ENCODE peak calls at places on chromosome 11, in nine cellular contexts. Y is germinal center; X is HS-5; K is anterior cingulate cortex; H is head of caudate nucleus; A is natural killer cell treated with Interleukin-12 subunit alpha and Interleukin-12 subunit beta and Interleukin-15 and Interleukin-18, amount 100 ng/mL, for 72 hours; U is RKO; B is heart right ventricle; F is activated CD4-positive, alpha-beta T cell treated with anti-CD3 and anti-CD28 coated beads, Interleukin-2, amount 50 U/mL, for 24 hours. G is an unnamed sample.

GRCh38 chr11:35289821-35290220 is 129.5 kb downstream of the SLC1A2 start:
- DNase-seq in Y (no peak), X (peak), H (no peak), A (no peak), U (no peak), F (no peak), B (no peak), K (no peak), G (no peak)

GRCh38 chr11:47415949-47416472 is 7.6 kb downstream of the SLC39A13 start:
- DNase-seq in U (peak), Y (no peak), K (no peak), A (peak), H (no peak), X (peak), B (peak), F (no peak), G (peak)

GRCh38 chr11:20873054-20873453 is 203.7 kb downstream of the NELL1 start:
- DNase-seq in A (no peak), Y (no peak), B (no peak), X (no peak), H (no peak), K (no peak), F (no peak), U (peak), G (no peak)

GRCh38 chr11:79902493-79902892 is 461.7 kb upstream of the TENM4 start:
- DNase-seq in U (no peak), K (no peak), Y (no peak), A (no peak), X (peak), B (no peak), F (no peak), H (no peak), G (no peak)

GRCh38 chr11:118928870-118929495 is 3.3 kb upstream of the BCL9L start:
- DNase-seq in K (peak), X (no peak), U (peak), B (peak), A (no peak), H (peak), F (no peak), Y (no peak), G (peak)

GRCh38 chr11:47378836-47379170 is 456 bp upstream of the SPI1 start:
- DNase-seq in H (no peak), K (no peak), U (no peak), X (no peak), Y (no peak), A (no peak), B (no peak), F (no peak), G (no peak)

GRCh38 chr11:133082453-133082781 is 449.9 kb downstream of the OPCML start:
- DNase-seq in K (no peak), U (no peak), X (no peak), H (no peak), F (no peak), A (no peak), Y (no peak), B (peak), G (no peak)

GRCh38 chr11:117815262-117815803 is 9.2 kb downstream of the FXYD2 start:
- DNase-seq in B (no peak), F (peak), Y (peak), H (peak), A (peak), K (no peak), X (no peak), U (no peak), G (no peak)

G was measured in heart left ventricle.